ENCODE peak calls at places on chromosome 7, in four cellular contexts. One of them, this sample, is unnamed.

GRCh38 chr7:36084485-36085091 is 68.5 kb upstream of the EEPD1 start:
- DNase-seq in keratinocyte: no peak
- DNase-seq in DND-41: no peak
- DNase-seq in neuronal stem cell: peak; percentile 14
- DNase-seq in this sample: peak; percentile 90

GRCh38 chr7:32941181-32941995 is 15.9 kb upstream of the FKBP9 start:
- DNase-seq in keratinocyte: no peak
- DNase-seq in DND-41: no peak
- DNase-seq in neuronal stem cell: no peak
- DNase-seq in this sample: no peak

GRCh38 chr7:22433710-22434460 is 66.1 kb downstream of the STEAP1B start:
- DNase-seq in keratinocyte: no peak
- DNase-seq in DND-41: peak; percentile 16
- DNase-seq in neuronal stem cell: no peak
- DNase-seq in this sample: no peak

GRCh38 chr7:48074231-48074654 is 14.8 kb upstream of the UPP1 start:
- DNase-seq in keratinocyte: no peak
- DNase-seq in DND-41: no peak
- DNase-seq in neuronal stem cell: no peak
- DNase-seq in this sample: no peak

GRCh38 chr7:142950235-142950634 is 11.0 kb downstream of the LLCFC1 start:
- DNase-seq in keratinocyte: no peak
- DNase-seq in DND-41: no peak
- DNase-seq in neuronal stem cell: no peak
- DNase-seq in this sample: no peak

GRCh38 chr7:128094111-128094570 is 62.9 kb upstream of the LRRC4 start:
- DNase-seq in keratinocyte: no peak
- DNase-seq in DND-41: no peak
- DNase-seq in neuronal stem cell: no peak
- DNase-seq in this sample: no peak

GRCh38 chr7:54278847-54279246 is 263.3 kb upstream of the VSTM2A start:
- DNase-seq in keratinocyte: no peak
- DNase-seq in DND-41: no peak
- DNase-seq in neuronal stem cell: no peak
- DNase-seq in this sample: no peak

GRCh38 chr7:22397981-22398380 is 41.0 kb upstream of the RAPGEF5 start:
- DNase-seq in keratinocyte: no peak
- DNase-seq in DND-41: no peak
- DNase-seq in neuronal stem cell: no peak
- DNase-seq in this sample: no peak

GRCh38 chr7:158108646-158109293 is 478.9 kb downstream of the PTPRN2 start:
- DNase-seq in keratinocyte: no peak
- DNase-seq in DND-41: no peak
- DNase-seq in neuronal stem cell: no peak
- DNase-seq in this sample: no peak

GRCh38 chr7:31327071-31327470 is 13.5 kb downstream of the NEUROD6 start:
- DNase-seq in keratinocyte: peak; percentile 9
- DNase-seq in DND-41: no peak
- DNase-seq in neuronal stem cell: no peak
- DNase-seq in this sample: peak; percentile 65

GRCh38 chr7:151346180-151346769 is 4.7 kb downstream of the NUB1 start:
- DNase-seq in keratinocyte: no peak
- DNase-seq in DND-41: no peak
- DNase-seq in neuronal stem cell: no peak
- DNase-seq in this sample: no peak

GRCh38 chr7:36440880-36441279 is 51.2 kb downstream of the ANLN start:
- DNase-seq in keratinocyte: no peak
- DNase-seq in DND-41: no peak
- DNase-seq in neuronal stem cell: no peak
- DNase-seq in this sample: peak; percentile 14

GRCh38 chr7:3397324-3397723 is 96.3 kb downstream of the SDK1 start:
- DNase-seq in keratinocyte: no peak
- DNase-seq in DND-41: no peak
- DNase-seq in neuronal stem cell: no peak
- DNase-seq in this sample: no peak

GRCh38 chr7:7934945-7935344 is 33.7 kb upstream of the GLCCI1 start:
- DNase-seq in keratinocyte: no peak
- DNase-seq in DND-41: no peak
- DNase-seq in neuronal stem cell: no peak
- DNase-seq in this sample: no peak

GRCh38 chr7:27921081-27921836 is 181.3 kb downstream of the TAX1BP1 start:
- DNase-seq in keratinocyte: no peak
- DNase-seq in DND-41: peak; percentile 55
- DNase-seq in neuronal stem cell: peak; percentile 70
- DNase-seq in this sample: peak; percentile 76

GRCh38 chr7:99910976-99911375 is 8.4 kb downstream of the TRIM4 start:
- DNase-seq in keratinocyte: no peak
- DNase-seq in DND-41: no peak
- DNase-seq in neuronal stem cell: no peak
- DNase-seq in this sample: no peak

GRCh38 chr7:114819629-114820362 is 102.1 kb upstream of the MDFIC start:
- DNase-seq in keratinocyte: peak; percentile 99
- DNase-seq in DND-41: no peak
- DNase-seq in neuronal stem cell: no peak
- DNase-seq in this sample: peak; percentile 93

GRCh38 chr7:105067691-105068090 is 53.7 kb downstream of the KMT2E start:
- DNase-seq in keratinocyte: no peak
- DNase-seq in DND-41: no peak
- DNase-seq in neuronal stem cell: no peak
- DNase-seq in this sample: no peak

GRCh38 chr7:105073143-105073542 is 59.1 kb downstream of the KMT2E start:
- DNase-seq in keratinocyte: no peak
- DNase-seq in DND-41: no peak
- DNase-seq in neuronal stem cell: no peak
- DNase-seq in this sample: no peak
- H3K36me3 ChIP-seq in keratinocyte: peaks cover 8% of the 10 kb centered on the region
- H3K36me3 ChIP-seq in DND-41: peaks cover 97% of the 10 kb centered on the region
- H3K36me3 ChIP-seq in neuronal stem cell: peaks cover 14% of the 10 kb centered on the region
- H3K36me3 ChIP-seq in this sample: no peaks in the 10 kb centered on the region

GRCh38 chr7:107924841-107925490 is 34.0 kb downstream of the DLD start:
- DNase-seq in keratinocyte: no peak
- DNase-seq in DND-41: no peak
- DNase-seq in neuronal stem cell: no peak
- DNase-seq in this sample: no peak

GRCh38 chr7:107920048-107920772 is 29.2 kb downstream of the DLD start:
- DNase-seq in keratinocyte: no peak
- DNase-seq in DND-41: no peak
- DNase-seq in neuronal stem cell: no peak
- DNase-seq in this sample: no peak

GRCh38 chr7:107918948-107919347 is 28.0 kb downstream of the DLD start:
- DNase-seq in keratinocyte: no peak
- DNase-seq in DND-41: no peak
- DNase-seq in neuronal stem cell: no peak
- DNase-seq in this sample: no peak

GRCh38 chr7:107917770-107918651 is 27.0 kb downstream of the DLD start:
- DNase-seq in keratinocyte: no peak
- DNase-seq in DND-41: no peak
- DNase-seq in neuronal stem cell: no peak
- DNase-seq in this sample: no peak

DNA sequence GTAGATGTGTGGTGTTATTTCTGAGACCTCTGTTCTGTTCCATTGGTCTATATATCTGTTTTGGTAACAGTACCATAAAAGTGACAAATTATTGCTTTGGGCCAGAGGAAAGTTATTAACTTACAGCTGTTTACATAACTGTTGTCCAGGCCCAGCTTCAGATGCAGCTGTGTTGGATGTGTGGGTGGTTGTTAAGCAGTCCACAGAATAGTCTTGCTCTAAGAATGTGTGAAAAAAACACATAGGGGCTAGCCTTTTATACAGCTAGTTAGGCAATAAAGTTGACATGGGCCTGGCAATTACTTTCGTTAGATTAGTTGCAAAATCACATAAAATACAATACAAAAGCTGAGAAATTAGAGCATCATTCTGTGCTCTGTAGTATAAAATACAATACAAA is 31.9 kb downstream of the DLD start:
- DNase-seq in keratinocyte: no peak
- DNase-seq in DND-41: no peak
- DNase-seq in neuronal stem cell: no peak
- DNase-seq in this sample: no peak
- H3K36me3 ChIP-seq in keratinocyte: peaks cover 21% of the 10 kb centered on the region
- H3K36me3 ChIP-seq in DND-41: peaks cover 68% of the 10 kb centered on the region
- H3K36me3 ChIP-seq in neuronal stem cell: peaks cover 19% of the 10 kb centered on the region
- H3K36me3 ChIP-seq in this sample: no peaks in the 10 kb centered on the region

GRCh38 chr7:9488555-9488954 is 1055.1 kb downstream of the NXPH1 start:
- DNase-seq in keratinocyte: no peak
- DNase-seq in DND-41: no peak
- DNase-seq in neuronal stem cell: no peak
- DNase-seq in this sample: peak; percentile 55
- H3K36me3 ChIP-seq in keratinocyte: no peaks in the 10 kb centered on the region
- H3K36me3 ChIP-seq in DND-41: no peaks in the 10 kb centered on the region
- H3K36me3 ChIP-seq in neuronal stem cell: no peaks in the 10 kb centered on the region
- H3K36me3 ChIP-seq in this sample: no peaks in the 10 kb centered on the region

GRCh38 chr7:102446387-102447156 is 13.2 kb downstream of the ORAI2 start:
- DNase-seq in keratinocyte: no peak
- DNase-seq in DND-41: no peak
- DNase-seq in neuronal stem cell: no peak
- DNase-seq in this sample: no peak
- H3K36me3 ChIP-seq in keratinocyte: no peaks in the 10 kb centered on the region
- H3K36me3 ChIP-seq in DND-41: peaks cover 16% of the 10 kb centered on the region
- H3K36me3 ChIP-seq in neuronal stem cell: peaks cover 17% of the 10 kb centered on the region
- H3K36me3 ChIP-seq in this sample: peaks cover 2% of the 10 kb centered on the region

GRCh38 chr7:105107458-105107857 is 93.5 kb downstream of the KMT2E start:
- DNase-seq in keratinocyte: no peak
- DNase-seq in DND-41: no peak
- DNase-seq in neuronal stem cell: no peak
- DNase-seq in this sample: no peak
- H3K36me3 ChIP-seq in keratinocyte: peaks cover 25% of the 10 kb centered on the region
- H3K36me3 ChIP-seq in DND-41: peaks cover 96% of the 10 kb centered on the region
- H3K36me3 ChIP-seq in neuronal stem cell: peaks cover 33% of the 10 kb centered on the region
- H3K36me3 ChIP-seq in this sample: peaks cover 6% of the 10 kb centered on the region

DNA sequence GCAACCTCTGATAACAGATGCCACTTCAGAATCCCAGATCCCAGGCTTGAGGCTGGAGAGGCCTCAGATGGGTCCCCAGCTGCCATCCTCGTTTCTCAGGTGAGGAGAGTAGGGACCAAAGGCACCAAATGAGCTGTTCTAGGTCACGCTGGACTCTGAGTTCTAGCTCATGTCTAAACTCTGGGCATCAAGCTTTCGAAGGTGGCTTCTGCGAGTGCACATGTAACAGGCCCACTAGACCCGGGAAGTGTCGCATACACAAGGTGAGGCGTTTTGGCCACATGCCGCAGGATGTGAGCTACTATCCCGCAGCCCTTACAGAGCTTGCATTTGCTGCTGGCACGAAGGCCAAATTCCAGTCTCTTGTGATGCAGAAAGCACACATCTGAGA is 355.1 kb upstream of the SHH start:
- DNase-seq in keratinocyte: no peak
- DNase-seq in DND-41: no peak
- DNase-seq in neuronal stem cell: no peak
- DNase-seq in this sample: no peak
- H3K36me3 ChIP-seq in keratinocyte: no peaks in the 10 kb centered on the region
- H3K36me3 ChIP-seq in DND-41: no peaks in the 10 kb centered on the region
- H3K36me3 ChIP-seq in neuronal stem cell: no peaks in the 10 kb centered on the region
- H3K36me3 ChIP-seq in this sample: no peaks in the 10 kb centered on the region

DNA sequence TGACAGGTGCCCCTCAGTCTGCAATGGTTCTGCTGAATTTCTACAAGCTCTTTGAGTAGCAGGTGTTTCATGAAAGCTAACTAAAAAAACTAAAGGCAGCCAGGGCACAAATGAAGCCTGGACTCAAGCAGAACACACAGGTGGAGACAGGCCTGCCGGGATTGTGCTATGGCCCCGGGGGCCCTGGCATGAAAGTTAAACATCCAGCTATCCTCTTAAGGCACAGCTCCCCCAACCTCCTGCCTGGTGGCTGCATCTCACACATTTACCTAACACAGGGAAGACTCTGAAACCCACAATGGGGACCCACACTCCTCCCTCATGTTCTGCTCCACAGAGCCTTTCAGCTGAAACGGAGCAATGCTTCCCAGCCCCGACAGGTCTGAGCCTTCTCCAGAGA is 76.3 kb upstream of the CAMK2B start:
- DNase-seq in keratinocyte: no peak
- DNase-seq in DND-41: no peak
- DNase-seq in neuronal stem cell: no peak
- DNase-seq in this sample: no peak
- H3K36me3 ChIP-seq in keratinocyte: peaks cover 21% of the 10 kb centered on the region
- H3K36me3 ChIP-seq in DND-41: peaks cover 44% of the 10 kb centered on the region
- H3K36me3 ChIP-seq in neuronal stem cell: peaks cover 17% of the 10 kb centered on the region
- H3K36me3 ChIP-seq in this sample: no peaks in the 10 kb centered on the region

GRCh38 chr7:82405291-82405690 is 38.3 kb downstream of the CACNA2D1 start:
- DNase-seq in keratinocyte: no peak
- DNase-seq in DND-41: no peak
- DNase-seq in neuronal stem cell: no peak
- DNase-seq in this sample: no peak

GRCh38 chr7:82410461-82410860 is 33.1 kb downstream of the CACNA2D1 start:
- DNase-seq in keratinocyte: no peak
- DNase-seq in DND-41: no peak
- DNase-seq in neuronal stem cell: no peak
- DNase-seq in this sample: no peak

GRCh38 chr7:82404094-82404493 is 39.5 kb downstream of the CACNA2D1 start:
- DNase-seq in keratinocyte: no peak
- DNase-seq in DND-41: no peak
- DNase-seq in neuronal stem cell: no peak
- DNase-seq in this sample: no peak

GRCh38 chr7:82404647-82405046 is 38.9 kb downstream of the CACNA2D1 start:
- DNase-seq in keratinocyte: no peak
- DNase-seq in DND-41: no peak
- DNase-seq in neuronal stem cell: no peak
- DNase-seq in this sample: no peak

GRCh38 chr7:82406937-82407336 is 36.6 kb downstream of the CACNA2D1 start:
- DNase-seq in keratinocyte: no peak
- DNase-seq in DND-41: no peak
- DNase-seq in neuronal stem cell: no peak
- DNase-seq in this sample: no peak
- H3K36me3 ChIP-seq in keratinocyte: no peaks in the 10 kb centered on the region
- H3K36me3 ChIP-seq in DND-41: no peaks in the 10 kb centered on the region
- H3K36me3 ChIP-seq in neuronal stem cell: no peaks in the 10 kb centered on the region
- H3K36me3 ChIP-seq in this sample: no peaks in the 10 kb centered on the region

GRCh38 chr7:74101061-74101681 is 17.6 kb downstream of the LIMK1 start:
- DNase-seq in keratinocyte: no peak
- DNase-seq in DND-41: no peak
- DNase-seq in neuronal stem cell: no peak
- DNase-seq in this sample: no peak

GRCh38 chr7:74106846-74107245 is 23.2 kb downstream of the LIMK1 start:
- DNase-seq in keratinocyte: no peak
- DNase-seq in DND-41: no peak
- DNase-seq in neuronal stem cell: no peak
- DNase-seq in this sample: no peak

GRCh38 chr7:74104702-74105101 is 21.1 kb downstream of the LIMK1 start:
- DNase-seq in keratinocyte: no peak
- DNase-seq in DND-41: no peak
- DNase-seq in neuronal stem cell: no peak
- DNase-seq in this sample: peak; percentile 83

GRCh38 chr7:74105992-74106391 is 22.4 kb downstream of the LIMK1 start:
- DNase-seq in keratinocyte: no peak
- DNase-seq in DND-41: no peak
- DNase-seq in neuronal stem cell: no peak
- DNase-seq in this sample: no peak

GRCh38 chr7:74103219-74103772 is 19.7 kb downstream of the LIMK1 start:
- DNase-seq in keratinocyte: no peak
- DNase-seq in DND-41: no peak
- DNase-seq in neuronal stem cell: no peak
- DNase-seq in this sample: no peak
- H3K36me3 ChIP-seq in keratinocyte: peaks cover 20% of the 10 kb centered on the region
- H3K36me3 ChIP-seq in DND-41: peaks cover 27% of the 10 kb centered on the region
- H3K36me3 ChIP-seq in neuronal stem cell: peaks cover 26% of the 10 kb centered on the region
- H3K36me3 ChIP-seq in this sample: peaks cover 6% of the 10 kb centered on the region